ENCODE peak calls at places on chromosomes 6 and 20, in seven cellular contexts. B is ovary; Y is esophagus squamous epithelium; R is dorsolateral prefrontal cortex; D is neuronal stem cell; W is effector memory CD4-positive, alpha-beta T cell; O is psoas muscle. X is an unnamed sample.

GRCh38 chr6:150296890-150297289 is 71.9 kb upstream of the IYD start:
- DNase-seq in D (no peak), W (no peak), O (no peak), R (no peak), Y (no peak), B (no peak), X (no peak)

GRCh38 chr6:1917628-1918371 is 308.1 kb downstream of the FOXC1 start:
- DNase-seq in B (no peak), Y (no peak), R (no peak), O (no peak), W (no peak), D (no peak), X (peak)

GRCh38 chr6:123811378-123811777 is 7.7 kb downstream of the NKAIN2 start:
- DNase-seq in O (no peak), B (no peak), Y (no peak), R (no peak), D (no peak), W (no peak), X (no peak)

GRCh38 chr6:69542494-69542893 is 254.3 kb downstream of the LMBRD1 start:
- DNase-seq in R (no peak), O (no peak), W (no peak), B (no peak), Y (no peak), D (no peak), X (no peak)

GRCh38 chr6:80003841-80004198 is 629 bp upstream of the TTK start:
- DNase-seq in R (no peak), D (no peak), Y (no peak), W (peak), O (peak), B (no peak), X (peak)

GRCh38 chr20:2654384-2654822 is 2.0 kb downstream of the NOP56 start:
- DNase-seq in O (no peak), W (no peak), D (no peak), B (no peak), R (no peak), Y (no peak), X (no peak)

GRCh38 chr6:158624684-158625682 is 19.6 kb downstream of the DYNLT1 start:
- DNase-seq in W (no peak), Y (no peak), R (no peak), B (no peak), D (no peak), O (no peak), X (no peak)

GRCh38 chr6:84618836-84619235 is 145.6 kb downstream of the TBX18 start:
- DNase-seq in O (no peak), W (no peak), R (no peak), B (no peak), Y (no peak), D (no peak), X (peak)

GRCh38 chr6:11496152-11497060 is 41.1 kb upstream of the TMEM170B start:
- DNase-seq in O (no peak), R (peak), B (peak), Y (no peak), D (peak), W (peak), X (peak)

GRCh38 chr6:35706468-35706867 is 17.8 kb upstream of the FKBP5 start:
- DNase-seq in R (no peak), O (no peak), D (no peak), Y (no peak), B (no peak), W (no peak), X (no peak)

GRCh38 chr20:56628873-56629463 is at the start of gene TFAP2C:
- DNase-seq in B (peak), W (no peak), R (no peak), Y (no peak), O (peak), D (peak), X (no peak)

GRCh38 chr6:75409286-75409685 is 84.3 kb downstream of the FILIP1 start:
- DNase-seq in O (no peak), B (no peak), Y (no peak), D (no peak), R (no peak), W (no peak), X (peak)

GRCh38 chr6:109472132-109472995 is 10.7 kb downstream of the ZBTB24 start:
- DNase-seq in B (no peak), O (no peak), D (no peak), Y (no peak), R (no peak), W (no peak), X (no peak)

GRCh38 chr6:41755895-41756294 is 8.7 kb upstream of the PGC start:
- DNase-seq in O (no peak), B (no peak), D (no peak), W (no peak), Y (no peak), R (no peak), X (no peak)

GRCh38 chr6:112639436-112639835 is 292.3 kb downstream of the RFPL4B start:
- DNase-seq in Y (no peak), B (no peak), D (no peak), O (no peak), W (no peak), R (no peak), X (peak)

GRCh38 chr20:62618622-62619529 is 23.4 kb upstream of the SLCO4A1 start:
- DNase-seq in B (no peak), Y (no peak), R (no peak), O (peak), W (no peak), D (no peak), X (no peak)

GRCh38 chr6:130771741-130772140 is 55.5 kb upstream of the SMLR1 start:
- DNase-seq in O (no peak), D (no peak), B (no peak), Y (no peak), W (no peak), R (no peak), X (no peak)
- H3K27ac ChIP-seq in O (no peak), D (no peak), B (no peak), Y (no peak), W (no peak), R (no peak), X (no peak)

DNA sequence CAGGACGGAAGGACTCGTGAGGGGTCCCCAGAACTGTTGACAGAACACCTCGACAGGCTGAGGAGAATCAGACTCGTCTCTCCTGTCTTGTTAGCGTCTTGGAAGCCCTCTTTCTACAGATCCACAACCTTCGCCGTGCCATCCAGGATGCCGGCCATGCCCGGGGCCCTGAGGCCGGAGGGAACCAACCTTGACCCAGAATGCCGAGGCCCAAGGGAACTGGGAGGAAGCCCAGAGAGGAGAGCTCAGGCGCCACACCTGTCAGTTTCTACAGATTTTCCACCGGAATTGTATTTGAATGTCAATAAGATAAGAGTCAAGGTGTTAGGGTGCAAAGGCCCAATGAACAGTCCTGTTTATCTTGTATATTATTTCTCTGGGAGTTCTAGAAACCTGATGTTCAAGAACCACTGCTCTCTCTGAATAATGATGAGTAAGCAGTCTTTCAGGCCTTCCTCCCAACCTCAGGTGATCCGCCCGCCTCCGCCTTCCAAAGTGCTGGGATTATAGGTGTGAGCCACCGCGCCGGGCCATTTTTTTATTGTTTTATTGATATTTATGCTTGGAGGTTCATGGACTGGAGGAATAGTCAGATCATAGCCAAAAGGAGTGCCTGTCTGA is 804 bp upstream of the ME1 start:
- DNase-seq in B (no peak), W (no peak), R (no peak), Y (no peak), O (no peak), D (no peak), X (no peak)
- H3K27ac ChIP-seq in B (peak), W (no peak), R (peak), Y (peak), O (peak), D (no peak), X (peak)

GRCh38 chr6:132446136-132446535 is 44.9 kb upstream of the MOXD1 start:
- DNase-seq in W (no peak), R (no peak), D (no peak), Y (no peak), O (no peak), B (no peak), X (no peak)
- H3K27ac ChIP-seq in W (no peak), R (no peak), D (no peak), Y (no peak), O (no peak), B (no peak), X (peak)

GRCh38 chr6:136644597-136644952 is 94.4 kb upstream of the MAP7 start:
- DNase-seq in Y (no peak), O (no peak), R (no peak), W (no peak), B (no peak), D (no peak), X (no peak)
- H3K27ac ChIP-seq in Y (peak), O (peak), R (no peak), W (no peak), B (peak), D (no peak), X (peak)

GRCh38 chr6:30882764-30883475 is 1.4 kb upstream of the DDR1 start:
- DNase-seq in B (peak), R (no peak), O (no peak), D (no peak), Y (no peak), W (no peak), X (no peak)

GRCh38 chr6:30884521-30885480 is 482 bp downstream of the DDR1 start:
- DNase-seq in O (peak), W (no peak), D (peak), Y (no peak), B (peak), R (peak), X (no peak)

GRCh38 chr6:30883743-30884520 is at the start of gene DDR1:
- DNase-seq in B (peak), D (peak), W (peak), R (peak), Y (no peak), O (peak), X (peak)

GRCh38 chr6:30881987-30882763 is 2.1 kb upstream of the DDR1 start:
- DNase-seq in D (peak), B (peak), R (no peak), Y (no peak), W (no peak), O (no peak), X (peak)

GRCh38 chr6:30883476-30883742 is 910 bp upstream of the DDR1 start:
- DNase-seq in W (no peak), D (no peak), R (no peak), B (no peak), Y (no peak), O (no peak), X (no peak)
- H3K27ac ChIP-seq in W (no peak), D (peak), R (peak), B (peak), Y (peak), O (peak), X (no peak)

GRCh38 chr6:160374836-160375560 is 26.8 kb downstream of the SLC22A3 start:
- DNase-seq in D (no peak), R (no peak), O (no peak), Y (no peak), W (no peak), B (no peak), X (no peak)
- H3K27ac ChIP-seq in D (no peak), R (no peak), O (no peak), Y (no peak), W (no peak), B (no peak), X (no peak)